ENCODE peak calls at places on chromosome 12, in seven cellular contexts. W is iris pigment epithelial cell; L is activated naive CD4-positive, alpha-beta T cell; Q is RCC 7860; H is frontal cortex; Z is mammary epithelial cell; I is stromal cell of bone marrow. N is an unnamed sample.

GRCh38 chr12:122097641-122098364 is 19.2 kb downstream of the MLXIP start:
- DNase-seq in W (peak), H (no peak), Z (no peak), Q (no peak), I (no peak), L (no peak), N (no peak)

GRCh38 chr12:54215990-54216579 is 27.3 kb upstream of the SMUG1 start:
- DNase-seq in W (no peak), I (no peak), Z (no peak), L (no peak), Q (no peak), H (no peak), N (no peak)

GRCh38 chr12:50185975-50186663 is 18.9 kb upstream of the CERS5 start:
- DNase-seq in Z (peak), H (no peak), L (no peak), Q (no peak), W (no peak), I (no peak), N (no peak)

GRCh38 chr12:114981036-114981435 is 297.1 kb upstream of the TBX3 start:
- DNase-seq in Z (no peak), H (no peak), W (no peak), L (no peak), Q (no peak), I (no peak), N (no peak)

GRCh38 chr12:109621271-109621671 is 47.7 kb downstream of the MVK start:
- DNase-seq in Z (peak), H (no peak), W (no peak), I (peak), Q (no peak), L (no peak), N (no peak)

GRCh38 chr12:19967486-19967885 is 400.9 kb upstream of the PDE3A start:
- DNase-seq in W (peak), Q (peak), I (peak), L (no peak), H (no peak), Z (peak), N (peak)

GRCh38 chr12:117472983-117473382 is 111.6 kb upstream of the NOS1 start:
- DNase-seq in I (no peak), L (no peak), Q (no peak), W (no peak), Z (no peak), H (no peak), N (no peak)

GRCh38 chr12:93762059-93762719 is 85.0 kb downstream of the CRADD start:
- DNase-seq in I (no peak), L (no peak), Q (no peak), H (no peak), Z (no peak), W (no peak), N (no peak)

GRCh38 chr12:92030618-92031017 is 115.0 kb downstream of the BTG1 start:
- DNase-seq in Q (no peak), L (no peak), H (no peak), W (peak), I (no peak), Z (peak), N (no peak)

GRCh38 chr12:130826151-130826801 is 12.8 kb downstream of the STX2 start:
- DNase-seq in Q (no peak), W (peak), Z (peak), L (peak), H (no peak), I (no peak), N (no peak)

GRCh38 chr12:7512528-7512927 is 9.0 kb upstream of the CD163 start:
- DNase-seq in W (peak), H (no peak), I (peak), Q (peak), L (no peak), Z (peak), N (peak)

GRCh38 chr12:11648514-11649412 is 711 bp upstream of the ETV6 start:
- DNase-seq in H (peak), Z (peak), L (peak), Q (peak), W (peak), I (peak), N (peak)

GRCh38 chr12:15474766-15475165 is 152.5 kb downstream of the PTPRO start:
- DNase-seq in I (no peak), Z (no peak), Q (no peak), W (no peak), H (no peak), L (no peak), N (no peak)

GRCh38 chr12:65170245-65170881 is 980 bp downstream of the LEMD3 start:
- DNase-seq in L (peak), W (peak), Z (peak), I (peak), H (peak), Q (peak), N (no peak)

GRCh38 chr12:2076196-2076570 is 23.4 kb downstream of the CACNA1C start:
- DNase-seq in W (peak), I (no peak), Q (no peak), L (no peak), H (no peak), Z (no peak), N (no peak)

GRCh38 chr12:75568387-75568786 is 57.0 kb upstream of the KRR1 start:
- DNase-seq in Z (peak), I (peak), H (no peak), W (peak), L (no peak), Q (no peak), N (peak)

GRCh38 chr12:62676521-62677307 is 210.1 kb downstream of the MON2 start:
- DNase-seq in Q (no peak), I (no peak), H (no peak), L (no peak), W (no peak), Z (no peak), N (no peak)

GRCh38 chr12:48924617-48925217 is 575 bp downstream of the FKBP11 start:
- DNase-seq in H (peak), W (peak), L (peak), Z (peak), Q (no peak), I (no peak), N (no peak)

GRCh38 chr12:131281016-131281415 is 327.3 kb downstream of the ADGRD1 start:
- DNase-seq in L (no peak), H (no peak), I (no peak), Q (no peak), Z (no peak), W (no peak), N (no peak)

GRCh38 chr12:62772556-62772955 is 162.4 kb downstream of the PPM1H start:
- DNase-seq in W (no peak), Q (peak), Z (peak), L (no peak), I (peak), H (no peak), N (no peak)

GRCh38 chr12:55681142-55682077 is 26.3 kb downstream of the ITGA7 start:
- DNase-seq in W (peak), Z (peak), H (no peak), Q (peak), L (no peak), I (peak), N (no peak)

GRCh38 chr12:87413784-87414183 is 615.4 kb downstream of the C12orf50 start:
- DNase-seq in I (no peak), W (peak), L (no peak), H (no peak), Z (no peak), Q (no peak), N (peak)

GRCh38 chr12:65082411-65082810 is 38.7 kb downstream of the WIF1 start:
- DNase-seq in Z (no peak), H (no peak), I (no peak), Q (no peak), W (no peak), L (no peak), N (no peak)

GRCh38 chr12:52523825-52524224 is 3.6 kb upstream of the KRT5 start:
- DNase-seq in Q (no peak), W (no peak), L (no peak), Z (peak), I (no peak), H (no peak), N (no peak)

GRCh38 chr12:88509347-88509746 is 70.9 kb downstream of the KITLG start:
- DNase-seq in Z (no peak), L (no peak), I (no peak), Q (no peak), H (no peak), W (no peak), N (no peak)

GRCh38 chr12:130686511-130686981 is 29.6 kb downstream of the RIMBP2 start:
- DNase-seq in L (no peak), Z (no peak), I (no peak), Q (no peak), H (no peak), W (no peak), N (no peak)

GRCh38 chr12:24770851-24771250 is 178.1 kb downstream of the BCAT1 start:
- DNase-seq in Z (no peak), I (no peak), W (peak), H (no peak), Q (no peak), L (no peak), N (no peak)

GRCh38 chr12:132314516-132315233 is 14.7 kb downstream of the GALNT9 start:
- DNase-seq in I (no peak), W (no peak), Q (no peak), Z (no peak), H (no peak), L (no peak), N (no peak)

GRCh38 chr12:10169094-10169493 is 2.8 kb downstream of the OLR1 start:
- DNase-seq in I (no peak), Z (no peak), Q (no peak), W (peak), L (no peak), H (no peak), N (no peak)

GRCh38 chr12:25424186-25424854 is 128.8 kb downstream of the LMNTD1 start:
- DNase-seq in Z (no peak), Q (no peak), W (no peak), I (peak), H (no peak), L (no peak), N (no peak)

GRCh38 chr12:30928356-30929264 is 2.1 kb downstream of the TSPAN11 start:
- DNase-seq in Z (no peak), L (no peak), H (no peak), I (no peak), Q (no peak), W (no peak), N (no peak)

GRCh38 chr12:47139010-47139681 is 59.4 kb upstream of the AMIGO2 start:
- DNase-seq in H (no peak), L (no peak), I (no peak), Z (no peak), Q (no peak), W (no peak), N (no peak)

GRCh38 chr12:107225626-107226025 is 132.3 kb upstream of the CRY1 start:
- DNase-seq in Z (no peak), H (no peak), Q (peak), W (peak), I (peak), L (no peak), N (peak)

GRCh38 chr12:71109834-71110233 is 48.0 kb downstream of the TSPAN8 start:
- DNase-seq in I (no peak), Q (no peak), W (no peak), H (no peak), L (no peak), Z (no peak), N (no peak)

GRCh38 chr12:7144414-7145120 is 14.4 kb downstream of the CLSTN3 start:
- DNase-seq in I (peak), L (no peak), Q (no peak), Z (no peak), H (no peak), W (peak), N (no peak)

GRCh38 chr12:122946690-122947271 is 19.5 kb downstream of the ABCB9 start:
- DNase-seq in I (peak), W (peak), Z (peak), H (no peak), L (peak), Q (peak), N (peak)